ENCODE peak calls at places on chromosomes 3 and 15, in eight cellular contexts. T, Z, E, O, B, G, F and R are unnamed samples.

GRCh38 chr3:141331370-141332318 is 36.7 kb upstream of the ZBTB38 start:
- DNase-seq in T (peak), Z (peak), B (no peak), F (no peak), G (peak), O (peak), E (no peak), R (peak)

GRCh38 chr15:64845826-64846225 is 4.1 kb downstream of the PLEKHO2 start:
- DNase-seq in F (no peak), Z (no peak), G (no peak), B (no peak), O (peak), E (no peak), T (no peak), R (no peak)

GRCh38 chr3:189361103-189361835 is 189.5 kb downstream of the TPRG1 start:
- DNase-seq in F (no peak), O (no peak), T (no peak), Z (no peak), E (no peak), B (no peak), G (no peak), R (no peak)

GRCh38 chr3:50806031-50806430 is 131.3 kb downstream of the DOCK3 start:
- DNase-seq in F (no peak), G (no peak), O (no peak), B (no peak), Z (no peak), E (no peak), T (no peak), R (no peak)

GRCh38 chr3:179957264-179957845 is 79.4 kb downstream of the PEX5L start:
- DNase-seq in Z (no peak), F (no peak), G (no peak), B (no peak), O (peak), T (no peak), E (no peak), R (no peak)

GRCh38 chr15:80194186-80194585 is 41.4 kb downstream of the FAH start:
- DNase-seq in O (no peak), F (no peak), E (no peak), G (no peak), T (no peak), B (no peak), Z (no peak), R (no peak)

GRCh38 chr3:108946292-108947290 is 7.1 kb downstream of the GUCA1C start:
- DNase-seq in B (no peak), T (peak), O (no peak), G (no peak), E (no peak), F (no peak), Z (no peak), R (no peak)

GRCh38 chr15:67017318-67017717 is 48.1 kb upstream of the SMAD3 start:
- DNase-seq in O (no peak), F (no peak), G (no peak), Z (no peak), E (no peak), B (no peak), T (no peak), R (no peak)

DNA sequence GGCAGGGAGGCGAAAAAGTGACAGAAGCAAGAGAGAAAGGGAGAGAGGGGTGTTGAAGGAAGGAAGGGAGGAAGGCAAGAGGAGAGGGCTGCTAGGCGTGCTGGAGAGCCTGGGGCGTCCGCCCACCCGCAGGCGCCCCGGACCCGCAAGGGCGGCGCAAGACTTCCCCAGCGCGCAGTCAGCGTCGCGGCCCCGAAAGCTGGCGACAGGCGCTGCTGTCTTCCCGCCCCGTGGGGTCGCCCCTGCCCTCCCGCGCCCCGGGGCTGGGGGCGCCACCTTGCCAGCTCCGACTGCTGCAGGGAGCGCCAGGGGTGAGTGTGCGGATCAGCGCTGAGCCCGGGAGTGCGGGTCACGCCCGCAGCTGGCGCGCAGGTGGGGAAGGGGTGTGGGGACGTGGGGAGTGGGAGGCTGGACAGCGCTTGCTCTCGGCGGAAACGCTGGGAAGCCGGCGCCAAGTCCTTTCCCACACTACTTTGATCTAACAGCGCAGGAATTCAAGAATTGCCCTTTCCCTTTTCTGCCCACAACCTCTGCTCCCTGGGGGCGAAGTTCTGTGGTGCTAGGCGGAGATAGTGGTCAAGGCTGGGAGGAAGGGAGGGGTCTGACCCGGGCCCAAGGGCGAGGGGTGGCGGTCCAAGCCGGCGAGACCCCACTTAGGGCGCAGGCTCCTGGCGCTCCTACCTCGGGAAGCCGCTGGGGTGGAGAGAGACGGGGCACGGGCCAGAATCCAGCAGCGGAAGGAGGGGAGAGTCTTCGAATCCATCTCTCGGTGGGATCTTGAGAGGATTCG is 266.1 kb downstream of the CGGBP1 start:
- DNase-seq in B (no peak), Z (no peak), F (no peak), E (peak), G (no peak), T (no peak), O (no peak), R (peak)
- TF ChIP-seq CTCF in B (no peak), Z (no peak), F (no peak), E (peak), G (no peak), T (no peak), O (no peak), R (no peak)

DNA sequence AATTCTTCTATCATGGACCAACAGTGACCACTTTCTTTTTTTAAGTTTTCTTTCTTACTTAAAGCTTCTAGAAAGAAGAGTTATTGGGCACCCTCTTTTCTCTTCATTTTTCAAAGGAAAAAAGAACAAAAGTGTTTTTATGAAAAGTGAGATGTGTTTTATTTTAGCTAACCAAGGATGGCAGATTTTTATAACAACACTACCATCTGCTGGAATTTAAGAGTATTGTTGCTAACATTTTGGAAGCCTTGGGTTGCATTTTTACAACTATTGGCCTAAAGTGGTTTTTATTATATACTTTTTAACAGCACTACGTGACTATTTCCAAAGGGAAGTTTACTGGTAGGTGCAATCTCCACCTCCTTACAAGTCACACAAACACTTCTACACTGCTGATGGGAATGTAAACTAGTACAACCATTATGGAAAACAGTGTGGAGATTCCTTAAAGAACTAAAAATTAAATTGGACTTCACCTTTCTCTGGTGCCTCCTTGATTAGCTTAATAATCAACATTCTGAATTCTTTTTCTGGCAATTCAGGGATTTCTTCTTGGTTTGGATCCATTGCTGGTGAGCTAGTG is 237.7 kb upstream of the AGTR1 start:
- DNase-seq in O (peak), B (no peak), G (no peak), Z (no peak), F (peak), T (peak), E (no peak), R (peak)
- TF ChIP-seq CTCF in O (no peak), B (no peak), G (no peak), Z (no peak), F (peak), T (peak), E (peak), R (peak)

DNA sequence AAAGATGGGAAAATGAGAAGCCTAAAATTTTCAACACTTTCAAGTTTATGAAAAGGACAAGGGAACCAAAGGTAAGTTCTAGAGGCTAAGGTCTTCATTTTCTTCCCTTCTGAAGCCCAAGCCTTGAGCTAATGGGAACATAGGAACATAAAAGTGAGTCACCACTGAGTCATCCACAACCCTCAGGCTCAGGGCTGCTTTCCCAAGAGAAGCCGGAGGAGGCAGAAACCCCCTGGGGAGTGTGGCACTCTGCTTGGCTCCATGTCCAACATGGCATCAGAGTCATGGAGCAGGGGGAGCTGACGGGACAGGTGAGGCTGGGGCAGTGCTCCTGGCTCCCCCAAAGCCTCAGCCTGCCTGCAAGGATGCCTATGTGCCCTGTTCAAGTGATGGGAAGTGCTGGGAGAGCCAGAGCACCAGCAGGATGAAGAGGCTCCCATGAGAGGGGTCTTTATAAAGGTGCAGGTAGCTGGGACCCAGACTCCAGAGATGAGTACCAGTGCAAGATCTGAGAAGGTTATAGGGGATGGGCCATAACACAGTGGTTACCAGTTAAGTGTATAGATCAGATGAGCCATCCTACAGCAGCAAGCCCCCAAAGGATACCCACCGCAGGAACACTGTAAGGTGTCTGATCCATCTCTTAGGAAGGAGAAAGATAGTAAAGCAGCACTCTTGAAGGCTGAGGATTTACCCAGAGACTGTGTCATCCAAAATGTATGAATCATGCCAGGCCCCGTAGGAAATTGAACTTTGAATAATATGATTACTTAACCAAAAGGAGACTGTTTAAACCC is 31.8 kb upstream of the RYR3 start:
- DNase-seq in Z (peak), G (no peak), O (no peak), T (peak), F (no peak), E (no peak), B (no peak), R (peak)
- TF ChIP-seq CTCF in Z (peak), G (no peak), O (no peak), T (no peak), F (no peak), E (no peak), B (no peak), R (peak)

DNA sequence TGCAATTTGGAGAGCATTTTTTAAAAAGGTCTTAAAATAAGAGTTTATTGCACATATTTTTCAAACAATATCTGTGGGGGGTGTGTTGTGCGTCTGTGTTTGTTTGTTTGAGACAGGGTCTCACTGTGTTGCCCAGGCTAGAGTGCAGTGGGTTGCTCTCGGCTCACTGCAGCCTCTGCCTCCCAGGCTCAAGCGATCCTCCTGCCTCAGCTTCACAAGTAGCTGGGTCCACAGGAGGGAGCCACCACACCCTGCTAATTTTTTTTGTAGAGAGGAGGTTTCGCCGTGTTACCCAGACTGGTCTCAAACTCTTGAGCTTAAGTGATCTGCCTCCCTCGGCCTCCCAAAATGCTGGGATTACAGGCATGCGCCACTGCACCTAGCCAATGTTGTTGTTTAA is 2.7 kb downstream of the MLF1 start:
- DNase-seq in O (no peak), B (no peak), G (no peak), E (no peak), F (no peak), T (no peak), Z (no peak), R (no peak)
- TF ChIP-seq CTCF in O (no peak), B (no peak), G (no peak), E (no peak), F (no peak), T (no peak), Z (no peak), R (no peak)